ENCODE peak calls at places on chromosome 3, in ten cellular contexts. X, Y, H, V, C, U, S, J, O and E are unnamed samples.

GRCh38 chr3:141278196-141279073 is 46.8 kb downstream of the PXYLP1 start:
- DNase-seq in H (no peak), U (no peak), S (no peak), Y (peak), V (no peak), O (peak), J (no peak), X (peak), C (no peak), E (no peak)

GRCh38 chr3:20320489-20320888 is 134.5 kb upstream of the SGO1 start:
- DNase-seq in V (no peak), U (no peak), C (no peak), O (no peak), J (no peak), S (no peak), H (no peak), X (no peak), Y (no peak), E (no peak)

GRCh38 chr3:126317029-126317996 is 39.9 kb downstream of the KLF15 start:
- DNase-seq in V (no peak), Y (no peak), J (no peak), O (no peak), S (no peak), X (no peak), H (no peak), C (no peak), U (no peak), E (no peak)

GRCh38 chr3:81744366-81744765 is 17.1 kb downstream of the GBE1 start:
- DNase-seq in O (peak), H (no peak), S (peak), U (no peak), C (peak), X (peak), J (peak), V (no peak), Y (peak), E (peak)

GRCh38 chr3:12451481-12451880 is 32.8 kb upstream of the TSEN2 start:
- DNase-seq in X (no peak), C (no peak), V (no peak), S (no peak), O (no peak), U (no peak), H (no peak), Y (no peak), J (no peak), E (no peak)

GRCh38 chr3:69141313-69141712 is 18.9 kb upstream of the LMOD3 start:
- DNase-seq in U (no peak), O (no peak), V (no peak), X (no peak), J (no peak), C (no peak), H (no peak), Y (no peak), S (no peak), E (no peak)

GRCh38 chr3:67458406-67458805 is 196.0 kb downstream of the SUCLG2 start:
- DNase-seq in H (no peak), V (no peak), S (no peak), U (no peak), Y (peak), C (no peak), J (peak), O (peak), X (peak), E (no peak)

GRCh38 chr3:62755285-62755684 is 119.9 kb downstream of the CADPS start:
- DNase-seq in S (no peak), V (no peak), U (peak), X (no peak), C (no peak), H (no peak), Y (no peak), O (no peak), J (peak), E (no peak)

GRCh38 chr3:158660711-158661110 is 11.7 kb downstream of the LXN start:
- DNase-seq in H (no peak), J (no peak), O (no peak), S (no peak), U (no peak), C (no peak), X (no peak), Y (no peak), V (no peak), E (no peak)

GRCh38 chr3:60178931-60179653 is 1072.2 kb downstream of the FHIT start:
- DNase-seq in S (no peak), U (no peak), O (no peak), H (no peak), J (no peak), X (peak), V (no peak), C (no peak), Y (no peak), E (no peak)

GRCh38 chr3:53493997-53494791 is at the start of gene CACNA1D:
- DNase-seq in V (no peak), S (no peak), J (no peak), X (no peak), H (no peak), C (no peak), Y (no peak), O (no peak), U (no peak), E (no peak)

GRCh38 chr3:144482876-144483275 is 511.3 kb downstream of the DIPK2A start:
- DNase-seq in X (no peak), J (no peak), S (no peak), H (no peak), C (no peak), O (no peak), V (no peak), U (no peak), Y (no peak), E (no peak)

GRCh38 chr3:130093741-130094391 is 12.2 kb downstream of the ALG1L2 start:
- DNase-seq in X (no peak), S (no peak), U (peak), V (peak), O (no peak), Y (no peak), J (no peak), H (no peak), C (no peak), E (no peak)

GRCh38 chr3:53045784-53046170 is at the start of gene SFMBT1:
- DNase-seq in C (no peak), U (peak), V (peak), S (peak), J (no peak), X (peak), Y (peak), O (peak), H (peak), E (no peak)

GRCh38 chr3:46942481-46943236 is 33.9 kb downstream of the CCDC12 start:
- DNase-seq in X (no peak), V (no peak), H (no peak), S (no peak), Y (no peak), J (no peak), U (no peak), C (no peak), O (no peak), E (no peak)

GRCh38 chr3:141095546-141095937 is 44.4 kb downstream of the SPSB4 start:
- DNase-seq in H (no peak), U (no peak), Y (no peak), J (no peak), S (no peak), V (no peak), C (no peak), X (no peak), O (no peak), E (no peak)

GRCh38 chr3:101414121-101414520 is 93.7 kb upstream of the IMPG2 start:
- DNase-seq in X (no peak), Y (no peak), V (no peak), H (no peak), S (no peak), O (no peak), C (no peak), J (no peak), U (no peak), E (no peak)

GRCh38 chr3:155064920-155065319 is 15.2 kb upstream of the MME start:
- DNase-seq in O (peak), U (no peak), Y (peak), H (no peak), C (no peak), X (peak), V (no peak), S (no peak), J (no peak), E (no peak)
- H3K4me3 ChIP-seq in O (no peak), U (no peak), Y (no peak), H (no peak), C (no peak), X (no peak), V (no peak), S (no peak), J (no peak), E (no peak)

DNA sequence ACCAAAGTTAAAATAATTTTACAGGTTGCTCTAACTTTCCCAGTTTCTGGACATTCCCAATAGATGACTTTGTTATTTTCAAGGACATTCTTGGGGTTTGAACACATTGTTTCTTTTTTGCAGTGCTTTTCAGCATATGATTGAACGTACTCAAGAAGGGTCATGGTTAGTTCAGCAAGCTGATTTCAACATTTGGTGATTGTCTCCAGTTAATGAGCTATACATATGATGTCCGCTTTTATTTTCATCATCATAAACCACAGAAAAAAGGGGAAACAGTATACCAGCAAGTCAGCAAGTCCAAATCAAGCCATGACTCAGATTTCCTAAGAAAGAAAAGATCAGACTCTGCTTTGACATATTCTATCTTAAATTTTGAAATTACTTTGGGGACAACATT is 69.4 kb downstream of the B3GALNT1 start:
- DNase-seq in S (no peak), X (peak), C (no peak), H (no peak), Y (peak), O (peak), J (no peak), V (no peak), U (peak), E (peak)
- TF ChIP-seq CTCF in S (no peak), X (no peak), C (no peak), H (no peak), Y (no peak), O (no peak), J (no peak), V (no peak), U (no peak), E (no peak)

GRCh38 chr3:123449986-123450474 is 1.1 kb upstream of the ADCY5 start:
- DNase-seq in S (peak), Y (no peak), C (no peak), H (no peak), J (no peak), U (no peak), V (no peak), O (no peak), X (no peak), E (no peak)
- H3K4me3 ChIP-seq in S (peak), Y (peak), C (peak), H (no peak), J (peak), U (peak), V (peak), O (peak), X (peak), E (peak)

GRCh38 chr3:22322861-22323260 is 571.9 kb upstream of the ZNF385D start:
- DNase-seq in H (no peak), C (no peak), V (no peak), S (no peak), Y (no peak), U (no peak), X (no peak), O (no peak), J (no peak), E (no peak)

DNA sequence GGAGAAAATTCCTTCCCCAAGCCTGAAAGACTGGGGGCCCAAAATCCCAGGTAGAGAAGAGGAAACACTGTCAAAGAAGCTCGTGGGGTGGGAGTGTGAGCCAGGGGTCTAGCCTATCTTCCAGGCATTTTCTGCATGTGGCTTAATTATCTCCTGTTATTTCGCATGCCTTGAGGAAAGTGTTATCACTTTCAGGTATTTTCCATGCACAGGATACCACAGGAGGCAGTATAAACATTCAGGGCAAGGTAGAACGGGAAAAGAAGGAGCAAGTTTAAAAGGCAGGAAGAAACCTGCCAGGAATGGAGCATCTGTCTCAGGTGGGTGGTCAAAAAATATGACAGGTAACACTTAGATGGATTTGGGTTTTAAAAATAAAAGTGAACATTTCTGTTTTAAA is 575.3 kb upstream of the ZNF385D start:
- DNase-seq in V (no peak), H (no peak), O (no peak), Y (no peak), U (no peak), S (no peak), J (no peak), C (no peak), X (no peak), E (no peak)
- TF ChIP-seq CTCF in V (no peak), H (no peak), O (no peak), Y (no peak), U (no peak), S (no peak), J (no peak), C (no peak), X (no peak), E (no peak)

GRCh38 chr3:15754047-15754446 is 43.7 kb downstream of the ANKRD28 start:
- DNase-seq in J (no peak), C (no peak), Y (peak), U (no peak), O (peak), H (no peak), S (no peak), V (no peak), X (peak), E (no peak)

GRCh38 chr3:15756505-15756904 is 41.3 kb downstream of the ANKRD28 start:
- DNase-seq in S (no peak), J (no peak), V (no peak), O (no peak), H (no peak), U (no peak), X (no peak), C (no peak), Y (no peak), E (no peak)

GRCh38 chr3:15757824-15758223 is 40.0 kb downstream of the ANKRD28 start:
- DNase-seq in X (no peak), H (no peak), O (no peak), Y (no peak), J (no peak), U (no peak), C (no peak), V (no peak), S (no peak), E (no peak)

GRCh38 chr3:15755181-15755580 is 42.6 kb downstream of the ANKRD28 start:
- DNase-seq in C (no peak), O (peak), Y (no peak), H (no peak), J (no peak), X (peak), U (no peak), S (no peak), V (no peak), E (no peak)

DNA sequence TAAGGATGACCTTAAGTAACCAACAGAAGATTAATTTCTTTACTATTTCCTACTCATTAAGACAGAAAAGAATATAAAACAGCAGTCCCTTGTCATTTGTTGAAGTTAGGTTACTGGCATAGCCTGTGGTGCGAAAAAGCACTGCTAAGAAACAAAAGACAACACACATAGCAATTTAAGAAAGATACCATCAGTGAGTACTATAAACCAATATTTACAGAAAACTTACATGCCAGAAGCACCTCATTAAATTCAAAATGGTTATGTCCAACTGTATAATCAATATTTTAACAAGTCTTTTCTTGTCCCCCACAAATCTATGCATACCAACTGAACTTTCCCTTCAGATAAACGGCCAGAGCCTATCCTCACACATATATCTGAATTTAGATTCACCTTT is 42.0 kb downstream of the ANKRD28 start:
- DNase-seq in J (no peak), Y (no peak), C (no peak), X (no peak), O (no peak), V (no peak), S (no peak), H (no peak), U (no peak), E (no peak)
- H3K4me3 ChIP-seq in J (no peak), Y (no peak), C (no peak), X (no peak), O (no peak), V (no peak), S (no peak), H (no peak), U (no peak), E (no peak)

GRCh38 chr3:4686619-4687018 is 193.5 kb downstream of the ITPR1 start:
- DNase-seq in U (no peak), X (no peak), S (no peak), H (no peak), O (no peak), V (no peak), J (no peak), Y (no peak), C (no peak), E (no peak)

GRCh38 chr3:4688411-4688810 is 195.3 kb downstream of the ITPR1 start:
- DNase-seq in U (no peak), Y (peak), O (peak), C (no peak), H (no peak), X (peak), J (no peak), V (no peak), S (no peak), E (no peak)

GRCh38 chr3:4685673-4686345 is 192.7 kb downstream of the ITPR1 start:
- DNase-seq in S (no peak), H (no peak), Y (no peak), C (no peak), O (no peak), U (no peak), V (no peak), X (no peak), J (no peak), E (no peak)

GRCh38 chr3:4687596-4687995 is 194.4 kb downstream of the ITPR1 start:
- DNase-seq in X (no peak), U (no peak), O (no peak), V (no peak), J (no peak), S (no peak), H (no peak), Y (no peak), C (no peak), E (no peak)

DNA sequence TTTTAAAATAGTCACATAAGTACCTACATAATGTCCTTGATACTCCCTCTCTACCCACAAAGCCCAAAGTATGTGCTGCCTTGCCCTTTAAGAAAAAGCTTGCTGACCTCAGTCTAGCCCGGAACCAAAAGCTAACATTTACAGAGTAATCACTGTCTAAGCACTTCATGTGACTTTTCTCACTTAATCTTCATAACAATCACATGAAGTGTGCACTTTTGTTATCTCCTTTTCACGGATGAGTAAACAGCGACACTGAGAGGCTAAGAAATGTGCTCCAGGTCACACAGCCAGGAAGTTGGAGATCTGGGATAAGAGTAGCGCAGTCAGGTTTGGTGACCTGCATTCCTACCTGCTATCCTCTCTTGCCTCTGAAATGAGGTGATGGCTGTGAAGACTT is 194.0 kb downstream of the ITPR1 start:
- DNase-seq in U (no peak), J (no peak), H (no peak), C (no peak), S (no peak), O (no peak), Y (peak), V (no peak), X (no peak), E (no peak)
- TF ChIP-seq CTCF in U (no peak), J (no peak), H (no peak), C (no peak), S (no peak), O (no peak), Y (no peak), V (no peak), X (no peak), E (no peak)